ENCODE peak calls at places on chromosomes 5 and 9, in ten cellular contexts. G, D, B, X, K, O, T, V, A and P are unnamed samples.

GRCh38 chr9:110076894-110077725 is 130.8 kb downstream of the C9orf152 start:
- DNase-seq in G (no peak), D (peak), B (no peak), X (no peak), K (peak), O (no peak), T (no peak), V (no peak), A (peak), P (no peak)

GRCh38 chr5:150637245-150638052 is 3.0 kb upstream of the SYNPO start:
- DNase-seq in G (no peak), D (peak), B (no peak), X (no peak), K (peak), O (no peak), T (no peak), V (no peak), A (peak), P (no peak)

GRCh38 chr5:151288180-151288579 is 15.4 kb downstream of the SLC36A3 start:
- DNase-seq in G (no peak), D (no peak), B (no peak), X (no peak), K (no peak), O (no peak), T (no peak), V (no peak), A (no peak), P (no peak)

GRCh38 chr9:99787552-99787951 is 34.1 kb upstream of the NR4A3 start:
- DNase-seq in G (no peak), D (no peak), B (no peak), X (no peak), K (no peak), O (no peak), T (no peak), V (no peak), A (no peak), P (no peak)

GRCh38 chr9:3708751-3709150 is 182.9 kb upstream of the RFX3 start:
- DNase-seq in G (no peak), D (no peak), B (peak), X (no peak), K (no peak), O (peak), T (no peak), V (no peak), A (peak), P (no peak)

GRCh38 chr9:81589392-81589791 is 100.0 kb downstream of the TLE1 start:
- DNase-seq in G (no peak), D (no peak), B (no peak), X (no peak), K (no peak), O (no peak), T (no peak), V (no peak), A (no peak), P (no peak)

GRCh38 chr5:153476767-153477166 is 13.7 kb upstream of the GRIA1 start:
- DNase-seq in G (no peak), D (peak), B (no peak), X (no peak), K (peak), O (no peak), T (no peak), V (no peak), A (peak), P (no peak)

GRCh38 chr5:158117467-158118165 is 258.7 kb upstream of the CLINT1 start:
- DNase-seq in G (no peak), D (no peak), B (no peak), X (no peak), K (peak), O (no peak), T (no peak), V (no peak), A (peak), P (no peak)

GRCh38 chr5:128825826-128826225 is 139.5 kb upstream of the SLC27A6 start:
- DNase-seq in G (no peak), D (peak), B (no peak), X (no peak), K (peak), O (no peak), T (no peak), V (no peak), A (peak), P (no peak)

GRCh38 chr5:52830700-52831099 is 43.0 kb downstream of the ITGA1 start:
- DNase-seq in G (no peak), D (no peak), B (no peak), X (no peak), K (no peak), O (no peak), T (no peak), V (no peak), A (no peak), P (no peak)

GRCh38 chr9:120928720-120929389 is 2.3 kb upstream of the TRAF1 start:
- DNase-seq in G (peak), D (no peak), B (no peak), X (peak), K (peak), O (peak), T (peak), V (peak), A (peak), P (peak)

GRCh38 chr5:78899922-78900362 is 85.2 kb downstream of the ARSB start:
- DNase-seq in G (no peak), D (no peak), B (no peak), X (peak), K (peak), O (no peak), T (no peak), V (no peak), A (peak), P (no peak)

GRCh38 chr9:75229605-75230332 is 141.5 kb downstream of the OSTF1 start:
- DNase-seq in G (no peak), D (no peak), B (no peak), X (peak), K (no peak), O (no peak), T (no peak), V (no peak), A (peak), P (no peak)

GRCh38 chr9:77926314-77926959 is 105.2 kb downstream of the GNAQ start:
- DNase-seq in G (no peak), D (peak), B (no peak), X (no peak), K (peak), O (no peak), T (no peak), V (no peak), A (peak), P (no peak)

GRCh38 chr9:17578577-17578910 is 322 bp upstream of the SH3GL2 start:
- DNase-seq in G (no peak), D (no peak), B (no peak), X (no peak), K (no peak), O (no peak), T (no peak), V (no peak), A (no peak), P (no peak)

GRCh38 chr5:134124289-134125194 is 10.1 kb downstream of the TCF7 start:
- DNase-seq in G (no peak), D (peak), B (no peak), X (no peak), K (peak), O (no peak), T (peak), V (no peak), A (no peak), P (peak)

GRCh38 chr9:126705767-126706697 is 92.3 kb downstream of the LMX1B start:
- DNase-seq in G (peak), D (no peak), B (no peak), X (peak), K (peak), O (no peak), T (peak), V (peak), A (peak), P (peak)

GRCh38 chr9:36332006-36332405 is 68.1 kb downstream of the RNF38 start:
- DNase-seq in G (no peak), D (no peak), B (no peak), X (no peak), K (no peak), O (no peak), T (no peak), V (no peak), A (no peak), P (no peak)

GRCh38 chr9:114412057-114412683 is 24.4 kb upstream of the AKNA start:
- DNase-seq in G (peak), D (no peak), B (no peak), X (no peak), K (no peak), O (no peak), T (no peak), V (no peak), A (no peak), P (no peak)

GRCh38 chr5:159163027-159163699 is 46.2 kb downstream of the RNF145 start:
- DNase-seq in G (no peak), D (peak), B (no peak), X (no peak), K (peak), O (no peak), T (no peak), V (no peak), A (no peak), P (no peak)

GRCh38 chr5:145521066-145521465 is 314.1 kb downstream of the PRELID2 start:
- DNase-seq in G (no peak), D (no peak), B (no peak), X (no peak), K (no peak), O (no peak), T (no peak), V (no peak), A (no peak), P (no peak)

GRCh38 chr5:59893436-59894227 is at the start of gene PDE4D:
- DNase-seq in G (peak), D (no peak), B (peak), X (peak), K (peak), O (peak), T (no peak), V (no peak), A (peak), P (no peak)

GRCh38 chr5:177455036-177455660 is 8.5 kb downstream of the PRR7 start:
- DNase-seq in G (peak), D (no peak), B (peak), X (peak), K (peak), O (peak), T (peak), V (peak), A (peak), P (peak)

GRCh38 chr5:167602077-167602476 is 689.4 kb upstream of the WWC1 start:
- DNase-seq in G (no peak), D (no peak), B (no peak), X (no peak), K (no peak), O (no peak), T (no peak), V (no peak), A (no peak), P (no peak)

GRCh38 chr5:113296681-113297080 is 138.1 kb downstream of the TSSK1B start:
- DNase-seq in G (no peak), D (no peak), B (no peak), X (no peak), K (no peak), O (no peak), T (no peak), V (no peak), A (peak), P (no peak)

GRCh38 chr5:74095871-74096270 is 469.9 kb downstream of the ARHGEF28 start:
- DNase-seq in G (no peak), D (peak), B (no peak), X (no peak), K (peak), O (no peak), T (no peak), V (no peak), A (peak), P (no peak)

GRCh38 chr5:94433393-94434149 is 184.8 kb downstream of the KIAA0825 start:
- DNase-seq in G (no peak), D (peak), B (no peak), X (no peak), K (peak), O (no peak), T (no peak), V (no peak), A (peak), P (no peak)

GRCh38 chr5:130651440-130651839 is 513.6 kb downstream of the HINT1 start:
- DNase-seq in G (no peak), D (no peak), B (no peak), X (no peak), K (no peak), O (no peak), T (no peak), V (no peak), A (no peak), P (no peak)

GRCh38 chr5:177449140-177450061 is 2.8 kb downstream of the PRR7 start:
- DNase-seq in G (no peak), D (no peak), B (no peak), X (no peak), K (no peak), O (no peak), T (no peak), V (no peak), A (no peak), P (no peak)

GRCh38 chr5:159901772-159902171 is 14.5 kb upstream of the ADRA1B start:
- DNase-seq in G (no peak), D (no peak), B (no peak), X (no peak), K (no peak), O (no peak), T (no peak), V (no peak), A (no peak), P (no peak)

GRCh38 chr9:137145731-137146526 is 7.0 kb downstream of the GRIN1 start:
- DNase-seq in G (no peak), D (no peak), B (no peak), X (no peak), K (no peak), O (no peak), T (no peak), V (no peak), A (no peak), P (no peak)

GRCh38 chr5:24749701-24750100 is 104.9 kb upstream of the CDH10 start:
- DNase-seq in G (no peak), D (no peak), B (no peak), X (no peak), K (no peak), O (no peak), T (no peak), V (no peak), A (no peak), P (no peak)

GRCh38 chr9:91937727-91938126 is 12.3 kb downstream of the ROR2 start:
- DNase-seq in G (no peak), D (no peak), B (no peak), X (no peak), K (no peak), O (no peak), T (no peak), V (no peak), A (no peak), P (no peak)

GRCh38 chr5:157915638-157916037 is 56.7 kb upstream of the CLINT1 start:
- DNase-seq in G (peak), D (no peak), B (peak), X (peak), K (no peak), O (peak), T (no peak), V (no peak), A (no peak), P (no peak)

GRCh38 chr5:6745706-6746217 is 32.5 kb downstream of the TENT4A start:
- DNase-seq in G (no peak), D (peak), B (peak), X (peak), K (peak), O (no peak), T (peak), V (no peak), A (peak), P (peak)

GRCh38 chr5:163915481-163915961 is 410.1 kb downstream of the MAT2B start:
- DNase-seq in G (no peak), D (no peak), B (no peak), X (peak), K (peak), O (no peak), T (no peak), V (no peak), A (peak), P (no peak)

GRCh38 chr9:98374385-98375051 is 119.1 kb upstream of the TBC1D2 start:
- DNase-seq in G (no peak), D (peak), B (no peak), X (peak), K (peak), O (no peak), T (no peak), V (no peak), A (peak), P (no peak)

GRCh38 chr9:131179561-131180219 is 54.3 kb downstream of the NUP214 start:
- DNase-seq in G (no peak), D (peak), B (no peak), X (no peak), K (peak), O (no peak), T (no peak), V (no peak), A (peak), P (no peak)

GRCh38 chr9:8653855-8654254 is 854.3 kb upstream of the DMAC1 start:
- DNase-seq in G (no peak), D (no peak), B (no peak), X (no peak), K (no peak), O (no peak), T (no peak), V (no peak), A (no peak), P (no peak)